ENCODE peak calls at places on chromosome 16, in six cellular contexts. B is suprapubic skin, C is breast epithelium, P is HFFc6, X is fibroblast of mammary gland, L is mesothelial cell of epicardium. T is an unnamed sample.

GRCh38 chr16:30941600-30942420 is 7.1 kb upstream of the ORAI3 start:
- DNase-seq in B (peak; percentile 86), C (peak; percentile 78), P (peak; percentile 56), X (peak; percentile 62), L (no peak), T (peak; percentile 67)

GRCh38 chr16:59886021-59886420 is 1151.9 kb upstream of the GOT2 start:
- DNase-seq in B (peak; percentile 66), C (no peak), P (peak; percentile 83), X (peak; percentile 86), L (no peak), T (no peak)

GRCh38 chr16:66580605-66581209 is 1.4 kb downstream of the CMTM2 start:
- DNase-seq in B (no peak), C (no peak), P (peak; percentile 72), X (peak; percentile 83), L (no peak), T (no peak)

GRCh38 chr16:50509521-50510341 is 38.5 kb upstream of the NKD1 start:
- DNase-seq in B (no peak), C (no peak), P (no peak), X (peak; percentile 13), L (no peak), T (peak; percentile 63)

GRCh38 chr16:89143201-89143741 is 28.3 kb upstream of the CDH15 start:
- DNase-seq in B (no peak), C (no peak), P (no peak), X (no peak), L (no peak), T (no peak)

GRCh38 chr16:53545433-53545832 is 42.4 kb upstream of the AKTIP start:
- DNase-seq in B (no peak), C (no peak), P (no peak), X (no peak), L (no peak), T (no peak)

GRCh38 chr16:8961811-8962390 is 1.8 kb downstream of the USP7 start:
- DNase-seq in B (no peak), C (no peak), P (no peak), X (no peak), L (no peak), T (no peak)

GRCh38 chr16:17346774-17347569 is 123.8 kb downstream of the XYLT1 start:
- DNase-seq in B (no peak), C (no peak), P (no peak), X (no peak), L (no peak), T (no peak)

GRCh38 chr16:15518412-15519351 is 84.3 kb downstream of the BMERB1 start:
- DNase-seq in B (no peak), C (no peak), P (peak; percentile 37), X (peak; percentile 63), L (no peak), T (no peak)

GRCh38 chr16:48366165-48367093 is 18.8 kb downstream of the SIAH1 start:
- DNase-seq in B (no peak), C (no peak), P (peak; percentile 74), X (peak; percentile 92), L (no peak), T (no peak)

GRCh38 chr16:726438-727290 is at the start of the genes CCDC78 and HAGHL:
- DNase-seq in B (no peak), C (no peak), P (no peak), X (peak; percentile 32), L (no peak), T (no peak)

GRCh38 chr16:920722-921121 is 50.1 kb downstream of the LMF1 start:
- DNase-seq in B (no peak), C (no peak), P (peak; percentile 16), X (peak; percentile 2), L (no peak), T (no peak)

GRCh38 chr16:11986521-11987057 is 10.1 kb downstream of the SNX29 start:
- DNase-seq in B (no peak), C (no peak), P (no peak), X (peak; percentile 85), L (no peak), T (no peak)

GRCh38 chr16:53090591-53091507 is 36.1 kb downstream of the CHD9 start:
- DNase-seq in B (peak; percentile 96), C (peak; percentile 84), P (peak; percentile 92), X (peak; percentile 100), L (no peak), T (no peak)

GRCh38 chr16:63938661-63939060 is 1183.2 kb downstream of the CDH11 start:
- DNase-seq in B (no peak), C (no peak), P (no peak), X (peak; percentile 0), L (no peak), T (no peak)

GRCh38 chr16:23423496-23424049 is 29.4 kb downstream of the COG7 start:
- DNase-seq in B (peak; percentile 89), C (peak; percentile 83), P (peak; percentile 95), X (peak; percentile 98), L (no peak), T (no peak)

GRCh38 chr16:54407596-54407995 is 121.0 kb upstream of the IRX3 start:
- DNase-seq in B (no peak), C (no peak), P (peak; percentile 43), X (peak; percentile 57), L (no peak), T (no peak)

GRCh38 chr16:84007946-84008345 is 34.6 kb downstream of the SLC38A8 start:
- DNase-seq in B (no peak), C (no peak), P (no peak), X (no peak), L (no peak), T (no peak)

GRCh38 chr16:46728804-46729203 is 19.3 kb downstream of the MYLK3 start:
- DNase-seq in B (peak; percentile 18), C (no peak), P (no peak), X (no peak), L (no peak), T (no peak)

GRCh38 chr16:67357561-67357960 is 30.9 kb downstream of the LRRC36 start:
- DNase-seq in B (no peak), C (no peak), P (no peak), X (no peak), L (no peak), T (no peak)

GRCh38 chr16:29962344-29962994 is 590 bp downstream of the TMEM219 start:
- DNase-seq in B (no peak), C (no peak), P (peak; percentile 7), X (peak; percentile 40), L (no peak), T (no peak)

GRCh38 chr16:61858996-61859395 is 177.2 kb downstream of the CDH8 start:
- DNase-seq in B (no peak), C (no peak), P (no peak), X (no peak), L (no peak), T (no peak)

GRCh38 chr16:6081320-6081976 is 983.9 kb upstream of the EEF2KMT start:
- DNase-seq in B (no peak), C (no peak), P (no peak), X (no peak), L (no peak), T (peak; percentile 48)

GRCh38 chr16:12062343-12063003 is 85.9 kb downstream of the SNX29 start:
- DNase-seq in B (peak; percentile 96), C (no peak), P (peak; percentile 96), X (peak; percentile 94), L (no peak), T (no peak)

GRCh38 chr16:16116841-16117240 is 106.5 kb downstream of the ABCC6 start:
- DNase-seq in B (no peak), C (no peak), P (no peak), X (peak; percentile 44), L (no peak), T (no peak)

GRCh38 chr16:75593308-75593707 is 27.1 kb downstream of the GABARAPL2 start:
- DNase-seq in B (peak; percentile 6), C (no peak), P (no peak), X (no peak), L (no peak), T (no peak)

GRCh38 chr16:66750279-66751134 is 902 bp downstream of the DYNC1LI2 start:
- DNase-seq in B (no peak), C (no peak), P (no peak), X (no peak), L (no peak), T (no peak)

GRCh38 chr16:23286131-23286532 is 16.0 kb upstream of the SCNN1B start:
- DNase-seq in B (no peak), C (no peak), P (peak; percentile 86), X (peak; percentile 78), L (no peak), T (no peak)

GRCh38 chr16:22886908-22887307 is 72.9 kb downstream of the HS3ST2 start:
- DNase-seq in B (no peak), C (no peak), P (no peak), X (no peak), L (no peak), T (no peak)

GRCh38 chr16:31455601-31456314 is 3.5 kb upstream of the ARMC5 start:
- DNase-seq in B (no peak), C (no peak), P (no peak), X (peak; percentile 36), L (no peak), T (no peak)

GRCh38 chr16:24535827-24536226 is 3.5 kb upstream of the RBBP6 start:
- DNase-seq in B (no peak), C (no peak), P (no peak), X (no peak), L (no peak), T (no peak)
- TF ChIP-seq CTCF in B (no peak), C (no peak), P (peak; percentile 25), X (peak; percentile 15), L (no peak), T (no peak)

DNA sequence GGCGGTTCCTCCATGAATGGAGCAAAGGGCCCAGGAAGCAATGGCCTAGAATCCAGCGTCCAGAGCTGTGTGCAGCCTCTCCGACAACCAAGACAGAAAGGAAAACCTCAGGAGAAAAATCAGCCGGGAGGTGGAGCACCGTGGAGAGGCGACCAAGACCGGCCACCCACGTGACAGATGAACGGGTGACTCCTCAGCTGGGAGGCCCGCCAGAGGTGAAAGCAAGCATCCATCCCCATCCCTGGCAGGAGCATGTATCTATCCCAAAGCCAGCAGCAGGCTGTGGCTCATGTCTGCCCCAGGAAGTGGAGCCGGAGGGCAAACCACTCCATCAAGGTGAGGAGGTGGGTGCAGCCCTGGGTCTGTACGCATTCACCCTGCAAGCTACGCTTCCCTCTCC is 52.1 kb downstream of the FOXL1 start:
- DNase-seq in B (no peak), C (no peak), P (peak; percentile 61), X (peak; percentile 48), L (no peak), T (no peak)
- TF ChIP-seq CTCF in B (no peak), C (no peak), P (no peak), X (no peak), L (no peak), T (no peak)

GRCh38 chr16:88013091-88013609 is 61.9 kb downstream of the BANP start:
- DNase-seq in B (no peak), C (peak; percentile 49), P (no peak), X (peak; percentile 1), L (no peak), T (no peak)
- TF ChIP-seq CTCF in B (no peak), C (no peak), P (no peak), X (no peak), L (no peak), T (no peak)

GRCh38 chr16:21689107-21689506 is 25.3 kb downstream of the OTOA start:
- DNase-seq in B (no peak), C (no peak), P (no peak), X (no peak), L (no peak), T (no peak)

GRCh38 chr16:21683184-21683583 is 19.4 kb downstream of the OTOA start:
- DNase-seq in B (no peak), C (no peak), P (no peak), X (no peak), L (no peak), T (no peak)

GRCh38 chr16:21685034-21685455 is 21.3 kb downstream of the OTOA start:
- DNase-seq in B (no peak), C (no peak), P (no peak), X (no peak), L (no peak), T (peak; percentile 30)

GRCh38 chr16:21684199-21684598 is 20.4 kb downstream of the OTOA start:
- DNase-seq in B (no peak), C (no peak), P (no peak), X (peak; percentile 4), L (no peak), T (peak; percentile 23)
- TF ChIP-seq CTCF in B (no peak), C (no peak), P (peak; percentile 73), X (peak; percentile 58), L (peak; percentile 61), T (peak; percentile 57)